ENCODE peak calls at places on chromosome 9, in nine cellular contexts. F is fibroblast of lung, X is AG09309, O is ovary, W is NB4, G is GM12865, B is fibroblast of villous mesenchyme, M is breast epithelium, S is GM06990. T is an unnamed sample.

GRCh38 chr9:82124090-82124489 is 135.5 kb downstream of the SPATA31D1 start:
- DNase-seq in G (no peak), W (no peak), B (peak; percentile 7), X (peak; percentile 73), M (no peak), F (peak; percentile 47), S (no peak), O (no peak), T (peak; percentile 55)

GRCh38 chr9:109976328-109976702 is 196.3 kb downstream of the PALM2AKAP2 start:
- DNase-seq in B (no peak), O (no peak), F (no peak), M (no peak), X (no peak), S (no peak), G (no peak), W (no peak), T (no peak)

GRCh38 chr9:135877776-135878527 is 29.4 kb downstream of the CAMSAP1 start:
- DNase-seq in O (no peak), W (no peak), G (no peak), M (no peak), S (no peak), B (no peak), F (no peak), X (no peak), T (no peak)

GRCh38 chr9:21286099-21286498 is 19.0 kb downstream of the IFNA5 start:
- DNase-seq in G (no peak), S (no peak), O (no peak), F (no peak), M (no peak), X (no peak), W (no peak), B (no peak), T (no peak)

GRCh38 chr9:78866228-78867132 is 569.6 kb downstream of the PSAT1 start:
- DNase-seq in B (peak; percentile 91), S (no peak), X (peak; percentile 94), W (no peak), M (no peak), O (no peak), G (no peak), F (peak; percentile 86), T (peak; percentile 91)

GRCh38 chr9:93286252-93287188 is 102.6 kb downstream of the WNK2 start:
- DNase-seq in G (no peak), O (no peak), M (no peak), X (no peak), W (no peak), F (no peak), S (no peak), B (no peak), T (no peak)

GRCh38 chr9:114114364-114114763 is 15.3 kb upstream of the KIF12 start:
- DNase-seq in F (no peak), X (no peak), S (no peak), B (no peak), O (no peak), W (no peak), G (no peak), M (no peak), T (no peak)

GRCh38 chr9:128733256-128733655 is 9.3 kb upstream of the ZDHHC12 start:
- DNase-seq in X (peak; percentile 28), S (no peak), O (peak; percentile 73), B (peak; percentile 89), G (peak; percentile 63), F (peak; percentile 85), M (peak; percentile 80), W (peak; percentile 87), T (peak; percentile 87)

GRCh38 chr9:132412089-132412488 is 2.1 kb downstream of the CFAP77 start:
- DNase-seq in O (no peak), F (peak; percentile 8), B (no peak), G (peak; percentile 16), M (no peak), S (no peak), X (no peak), W (peak; percentile 42), T (peak; percentile 14)

GRCh38 chr9:105141448-105142101 is 102.9 kb upstream of the SLC44A1 start:
- DNase-seq in F (no peak), X (no peak), W (peak; percentile 50), O (no peak), S (no peak), B (no peak), M (no peak), G (peak; percentile 63), T (no peak)

GRCh38 chr9:4986291-4986690 is 1.2 kb downstream of the JAK2 start:
- DNase-seq in F (peak; percentile 36), G (no peak), B (peak; percentile 48), S (no peak), X (no peak), M (no peak), W (no peak), O (no peak), T (no peak)

GRCh38 chr9:126020836-126021235 is 273.7 kb downstream of the PBX3 start:
- DNase-seq in O (no peak), X (no peak), M (no peak), S (no peak), W (no peak), F (no peak), B (no peak), G (no peak), T (no peak)

DNA sequence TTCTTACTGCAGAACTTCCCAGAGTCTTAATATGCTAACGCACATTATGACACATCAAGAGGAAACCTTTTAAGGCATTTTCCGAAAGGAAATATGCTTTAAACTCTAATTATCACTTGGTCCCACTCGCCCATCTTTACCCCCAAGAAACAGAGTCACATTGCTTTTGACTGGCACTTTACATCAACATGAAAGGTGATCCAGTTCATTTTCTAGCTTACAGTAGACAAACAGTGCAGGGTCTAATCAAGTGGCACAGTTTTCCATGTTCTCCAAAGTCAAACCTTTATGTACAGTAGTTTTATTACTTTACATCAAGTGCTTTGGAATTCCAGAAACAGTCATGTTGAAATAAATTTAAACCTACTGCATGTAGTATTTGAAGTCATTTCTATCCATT is 12.0 kb downstream of the RAB14 start:
- DNase-seq in F (no peak), B (no peak), M (no peak), G (no peak), S (no peak), O (no peak), W (no peak), X (no peak), T (no peak)
- TF ChIP-seq CTCF in F (no peak), B (no peak), M (no peak), G (no peak), S (no peak), O (no peak), W (no peak), X (no peak), T (no peak)

GRCh38 chr9:13364271-13364670 is 84.8 kb upstream of the MPDZ start:
- DNase-seq in B (no peak), S (no peak), F (no peak), X (no peak), M (no peak), O (no peak), G (no peak), W (no peak), T (peak; percentile 59)

GRCh38 chr9:13361076-13361475 is 81.6 kb upstream of the MPDZ start:
- DNase-seq in M (no peak), F (no peak), B (no peak), S (no peak), X (no peak), W (no peak), O (no peak), G (no peak), T (no peak)

GRCh38 chr9:13354733-13355132 is 75.2 kb upstream of the MPDZ start:
- DNase-seq in G (no peak), S (no peak), O (no peak), W (peak; percentile 7), M (no peak), F (peak; percentile 8), X (no peak), B (no peak), T (peak; percentile 35)

GRCh38 chr9:13358128-13358527 is 78.6 kb upstream of the MPDZ start:
- DNase-seq in W (no peak), G (no peak), O (no peak), F (peak; percentile 85), B (peak; percentile 77), M (no peak), X (peak; percentile 51), S (no peak), T (peak; percentile 80)

GRCh38 chr9:13360188-13360587 is 80.7 kb upstream of the MPDZ start:
- DNase-seq in S (no peak), X (no peak), G (no peak), M (no peak), W (no peak), B (no peak), F (no peak), O (no peak), T (no peak)
- H3K4me3 ChIP-seq in S (no peak overlapping the region), X (no peak overlapping the region), G (no peak overlapping the region), M (no peak overlapping the region), W (no peak overlapping the region), B (no peak overlapping the region), F (no peak overlapping the region), O (no peak overlapping the region), T (no peak overlapping the region)

GRCh38 chr9:7613931-7614330 is 185.6 kb downstream of the DMAC1 start:
- DNase-seq in M (no peak), F (no peak), W (no peak), X (no peak), O (no peak), S (no peak), G (no peak), B (no peak), T (no peak)
- TF ChIP-seq CTCF in M (no peak), F (no peak), W (no peak), X (no peak), O (no peak), S (no peak), G (no peak), B (no peak), T (no peak)

GRCh38 chr9:3497857-3498256 is 27.9 kb downstream of the RFX3 start:
- DNase-seq in G (no peak), S (no peak), X (no peak), F (no peak), B (no peak), W (no peak), O (no peak), M (no peak), T (no peak)

GRCh38 chr9:3498691-3499090 is 27.1 kb downstream of the RFX3 start:
- DNase-seq in O (no peak), G (no peak), M (no peak), X (no peak), F (peak; percentile 36), W (no peak), B (peak; percentile 30), S (no peak), T (peak; percentile 43)

GRCh38 chr9:3497406-3497805 is 28.4 kb downstream of the RFX3 start:
- DNase-seq in S (no peak), X (no peak), O (no peak), W (no peak), M (no peak), F (no peak), G (no peak), B (no peak), T (peak; percentile 55)

GRCh38 chr9:3492214-3492613 is 33.6 kb downstream of the RFX3 start:
- DNase-seq in G (no peak), X (no peak), W (no peak), O (no peak), F (no peak), S (no peak), M (no peak), B (no peak), T (no peak)

DNA sequence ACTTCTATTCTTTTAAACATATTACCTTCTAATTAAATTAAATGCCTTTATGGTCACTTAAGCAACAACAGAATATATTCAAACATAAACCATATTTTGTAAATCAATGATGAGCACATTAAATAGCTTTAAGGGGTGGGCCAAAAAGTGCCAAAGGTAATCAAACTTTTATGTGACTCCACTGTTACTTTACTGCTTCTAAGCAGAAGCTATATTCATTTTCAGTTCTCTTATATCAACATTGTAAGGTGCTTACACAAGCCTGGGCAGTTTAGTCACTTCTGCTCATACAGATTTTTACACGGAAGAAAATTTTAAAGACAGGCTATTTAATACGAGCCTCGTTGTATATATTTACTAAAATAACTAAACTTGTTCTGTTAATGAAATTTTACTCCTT is 30.0 kb downstream of the RFX3 start:
- DNase-seq in W (no peak), X (no peak), B (no peak), F (no peak), M (no peak), S (no peak), G (no peak), O (no peak), T (no peak)
- H3K4me3 ChIP-seq in W (no peak overlapping the region), X (no peak overlapping the region), B (no peak overlapping the region), F (no peak overlapping the region), M (no peak overlapping the region), S (no peak overlapping the region), G (no peak overlapping the region), O (no peak overlapping the region), T (no peak overlapping the region)